ENCODE peak calls at places on chromosome 7, in seven cellular contexts. D, P, T, R, W, O and C are unnamed samples.

GRCh38 chr7:106756884-106757283 is 95.9 kb upstream of the CCDC71L start:
- DNase-seq in W (no peak), D (no peak), R (no peak), O (no peak), P (no peak), T (no peak), C (no peak)

GRCh38 chr7:1968397-1969111 is 264.2 kb downstream of the MAD1L1 start:
- DNase-seq in O (no peak), P (no peak), T (no peak), W (no peak), R (no peak), D (no peak), C (no peak)

GRCh38 chr7:45292481-45292880 is 134.9 kb downstream of the RAMP3 start:
- DNase-seq in R (no peak), D (no peak), W (no peak), T (no peak), P (peak; percentile 32), O (no peak), C (no peak)

GRCh38 chr7:44046321-44047061 is 2.0 kb downstream of the DBNL start:
- DNase-seq in P (no peak), R (no peak), T (no peak), O (no peak), W (no peak), D (no peak), C (no peak)

GRCh38 chr7:25772802-25773201 is 379.2 kb upstream of the NFE2L3 start:
- DNase-seq in W (no peak), D (no peak), O (no peak), R (no peak), T (no peak), P (no peak), C (no peak)

GRCh38 chr7:157501576-157501975 is 164.8 kb downstream of the DNAJB6 start:
- DNase-seq in R (no peak), D (peak; percentile 13), P (no peak), W (no peak), T (peak; percentile 15), O (no peak), C (no peak)

GRCh38 chr7:103687981-103688380 is 242.0 kb upstream of the SLC26A5 start:
- DNase-seq in O (no peak), R (no peak), P (no peak), T (no peak), D (no peak), W (no peak), C (no peak)

GRCh38 chr7:158926348-158926747 is 70.0 kb downstream of the DYNC2I1 start:
- DNase-seq in W (no peak), R (no peak), P (no peak), D (no peak), O (no peak), T (no peak), C (no peak)

GRCh38 chr7:50540785-50541579 is 24.2 kb downstream of the DDC start:
- DNase-seq in T (no peak), O (no peak), W (no peak), D (no peak), P (no peak), R (no peak), C (no peak)

GRCh38 chr7:21939136-21939857 is 6.4 kb downstream of the CDCA7L start:
- DNase-seq in R (peak; percentile 8), T (no peak), D (no peak), W (no peak), O (no peak), P (peak; percentile 76), C (no peak)

GRCh38 chr7:92639213-92639896 is 49.2 kb upstream of the FAM133B start:
- DNase-seq in D (no peak), O (no peak), P (peak; percentile 93), T (no peak), W (no peak), R (no peak), C (no peak)

GRCh38 chr7:63900394-63901203 is 98.0 kb upstream of the ZNF722 start:
- DNase-seq in P (peak; percentile 11), D (peak; percentile 56), R (no peak), W (peak; percentile 92), T (peak; percentile 82), O (peak; percentile 86), C (no peak)

GRCh38 chr7:44391171-44391570 is 65.8 kb upstream of the CAMK2B start:
- DNase-seq in D (no peak), P (no peak), W (no peak), O (no peak), R (no peak), T (no peak), C (no peak)

GRCh38 chr7:151462306-151462779 is 22.4 kb upstream of the CRYGN start:
- DNase-seq in W (no peak), P (peak; percentile 36), D (no peak), O (no peak), T (no peak), R (no peak), C (no peak)

GRCh38 chr7:142438235-142438922 is 180.5 kb upstream of the PRSS58 start:
- DNase-seq in O (no peak), P (peak; percentile 51), W (no peak), R (no peak), D (no peak), T (no peak), C (peak; percentile 65)

GRCh38 chr7:133854739-133855138 is 272.4 kb upstream of the LRGUK start:
- DNase-seq in P (peak; percentile 57), W (no peak), R (peak; percentile 14), D (no peak), T (no peak), O (no peak), C (peak; percentile 65)

GRCh38 chr7:155208681-155209477 is 88.8 kb upstream of the INSIG1 start:
- DNase-seq in W (no peak), O (no peak), T (no peak), R (no peak), P (peak; percentile 83), D (no peak), C (no peak)

GRCh38 chr7:70614237-70614984 is 517.5 kb upstream of the GALNT17 start:
- DNase-seq in P (peak; percentile 80), T (no peak), D (peak; percentile 87), R (no peak), W (no peak), O (no peak), C (no peak)